ENCODE peak calls at places on chromosomes 1 and 21, in seven cellular contexts. N is COR-L47, R is NCI-H69, I is 8988T, Q is T-helper 22 cell, S is T follicular helper cell, G is heart left ventricle. C is an unnamed sample.

GRCh38 chr21:28113718-28114117 is 879.0 kb downstream of the LTN1 start:
- DNase-seq in N (no peak), S (no peak), R (no peak), Q (no peak), G (no peak), I (no peak), C (no peak)

GRCh38 chr1:111857251-111857651 is 101.5 kb downstream of the DDX20 start:
- DNase-seq in Q (no peak), G (peak), N (no peak), I (no peak), S (no peak), R (no peak), C (no peak)

GRCh38 chr1:232519186-232519585 is 110.7 kb downstream of the SIPA1L2 start:
- DNase-seq in S (no peak), N (peak), R (peak), G (peak), I (no peak), Q (no peak), C (no peak)

GRCh38 chr1:232904566-232904965 is 45.8 kb upstream of the NTPCR start:
- DNase-seq in S (no peak), I (no peak), G (no peak), R (no peak), Q (no peak), N (no peak), C (no peak)

GRCh38 chr1:204670152-204670927 is 15.2 kb downstream of the LRRN2 start:
- DNase-seq in S (no peak), Q (no peak), I (no peak), G (no peak), R (no peak), N (no peak), C (no peak)

GRCh38 chr1:12056331-12056841 is 6.7 kb upstream of the TNFRSF8 start:
- DNase-seq in I (no peak), N (no peak), S (no peak), G (no peak), Q (no peak), R (no peak), C (no peak)

GRCh38 chr1:225962440-225962975 is 21.5 kb upstream of the LEFTY2 start:
- DNase-seq in R (peak), N (no peak), G (no peak), S (peak), Q (no peak), I (peak), C (peak)

GRCh38 chr1:246267896-246268295 is 239.2 kb downstream of the SMYD3 start:
- DNase-seq in Q (no peak), S (no peak), I (no peak), G (no peak), N (no peak), R (no peak), C (no peak)

GRCh38 chr1:12629521-12629956 is 11.5 kb upstream of the DHRS3 start:
- DNase-seq in I (no peak), R (peak), S (no peak), N (peak), Q (no peak), G (no peak), C (no peak)

GRCh38 chr1:208243522-208243850 is 698 bp downstream of the PLXNA2 start:
- DNase-seq in R (peak), I (peak), G (no peak), S (no peak), Q (no peak), N (no peak), C (no peak)

GRCh38 chr1:175313672-175314225 is 121.2 kb upstream of the KIAA0040 start:
- DNase-seq in R (peak), I (no peak), S (no peak), Q (no peak), N (no peak), G (no peak), C (no peak)

GRCh38 chr1:48692235-48692634 is 84.5 kb downstream of the BEND5 start:
- DNase-seq in G (no peak), N (peak), R (no peak), Q (no peak), S (no peak), I (no peak), C (no peak)

GRCh38 chr1:26094076-26094669 is 17.5 kb upstream of the PDIK1L start:
- DNase-seq in I (no peak), N (no peak), S (no peak), Q (no peak), G (peak), R (peak), C (no peak)

GRCh38 chr1:36530791-36531190 is 48.1 kb upstream of the CSF3R start:
- DNase-seq in R (no peak), N (no peak), Q (no peak), S (no peak), G (no peak), I (no peak), C (no peak)

GRCh38 chr21:41164981-41165650 is 2.8 kb upstream of the BACE2 start:
- DNase-seq in G (no peak), S (no peak), Q (no peak), I (peak), R (peak), N (peak), C (no peak)

GRCh38 chr1:6637770-6638169 is 13.1 kb downstream of the THAP3 start:
- DNase-seq in N (no peak), S (no peak), R (no peak), I (no peak), G (no peak), Q (no peak), C (no peak)

GRCh38 chr1:85153149-85153891 is 47.5 kb downstream of the SYDE2 start:
- DNase-seq in N (no peak), S (no peak), I (no peak), G (no peak), Q (no peak), R (no peak), C (no peak)

GRCh38 chr1:208448425-208448824 is 204.2 kb upstream of the PLXNA2 start:
- DNase-seq in R (no peak), S (no peak), Q (no peak), N (no peak), I (no peak), G (no peak), C (no peak)

GRCh38 chr1:153192697-153193096 is 10.5 kb upstream of the LELP1 start:
- DNase-seq in N (peak), G (no peak), S (no peak), I (no peak), R (peak), Q (no peak), C (no peak)

GRCh38 chr1:42282867-42283583 is 52.0 kb downstream of the FOXJ3 start:
- DNase-seq in I (no peak), R (no peak), G (no peak), Q (no peak), N (no peak), S (no peak), C (no peak)

GRCh38 chr1:109521465-109521951 is 12.0 kb upstream of the AMIGO1 start:
- DNase-seq in S (no peak), Q (no peak), R (peak), N (no peak), G (no peak), I (no peak), C (no peak)

GRCh38 chr1:4081806-4082645 is 182.0 kb upstream of the C1orf174 start:
- DNase-seq in N (no peak), G (no peak), Q (no peak), I (no peak), R (no peak), S (no peak), C (no peak)

GRCh38 chr21:36232641-36233040 is 76.0 kb downstream of the DOP1B start:
- DNase-seq in Q (no peak), N (no peak), S (no peak), G (peak), I (no peak), R (no peak), C (no peak)

GRCh38 chr1:27520651-27521050 is 30.7 kb upstream of the WASF2 start:
- DNase-seq in Q (no peak), G (no peak), R (peak), N (no peak), S (no peak), I (no peak), C (no peak)

GRCh38 chr1:153357853-153358690 is at the start of gene S100A9:
- DNase-seq in S (no peak), N (no peak), R (no peak), G (no peak), I (no peak), Q (no peak), C (no peak)

GRCh38 chr1:24438423-24438901 is 22.9 kb downstream of the NIPAL3 start:
- DNase-seq in G (peak), S (no peak), R (peak), Q (no peak), N (peak), I (no peak), C (no peak)

GRCh38 chr1:231571904-231572303 is 43.4 kb downstream of the TSNAX start:
- DNase-seq in I (no peak), S (no peak), Q (no peak), N (no peak), R (no peak), G (no peak), C (no peak)

GRCh38 chr1:96596226-96596625 is 125.4 kb upstream of the PTBP2 start:
- DNase-seq in Q (no peak), S (no peak), I (no peak), N (no peak), G (no peak), R (peak), C (peak)

C was measured in GM19239.